ENCODE peak calls at places on chromosomes 16 and 17, in ten cellular contexts. C, U, P, G, N, K, O, J, D and V are unnamed samples. For H3K4me1 and H3K36me3, the result is how much of the 10 kb centered on the place peaks cover.

GRCh38 chr17:40290629-40291296 is 3.1 kb downstream of the CDC6 start:
- DNase-seq in C (peak), U (peak), P (peak), G (no peak), N (no peak), K (peak), O (peak), J (no peak), D (no peak), V (no peak)

GRCh38 chr16:64356267-64356666 is 765.6 kb downstream of the CDH11 start:
- DNase-seq in C (no peak), U (peak), P (no peak), G (no peak), N (no peak), K (peak), O (no peak), J (no peak), D (no peak), V (no peak)

GRCh38 chr17:78751447-78752067 is 30.5 kb downstream of the CYTH1 start:
- DNase-seq in C (no peak), U (no peak), P (no peak), G (no peak), N (no peak), K (no peak), O (no peak), J (no peak), D (no peak), V (no peak)

GRCh38 chr16:77938913-77939312 is 83.4 kb upstream of the CLEC3A start:
- DNase-seq in C (no peak), U (no peak), P (no peak), G (no peak), N (no peak), K (no peak), O (no peak), J (no peak), D (no peak), V (no peak)

GRCh38 chr16:29765167-29766032 is 12.7 kb upstream of the ZG16 start:
- DNase-seq in C (no peak), U (no peak), P (peak), G (no peak), N (no peak), K (no peak), O (no peak), J (no peak), D (no peak), V (peak)

GRCh38 chr16:88466175-88466862 is 13.2 kb downstream of the ZFPM1 start:
- DNase-seq in C (no peak), U (no peak), P (no peak), G (no peak), N (no peak), K (no peak), O (no peak), J (no peak), D (no peak), V (no peak)

GRCh38 chr17:76789235-76789788 is 51.4 kb downstream of the MFSD11 start:
- DNase-seq in C (peak), U (no peak), P (no peak), G (no peak), N (no peak), K (no peak), O (peak), J (no peak), D (no peak), V (no peak)

GRCh38 chr16:30969246-30969842 is 11.8 kb downstream of the SETD1A start:
- DNase-seq in C (no peak), U (no peak), P (no peak), G (no peak), N (no peak), K (no peak), O (no peak), J (no peak), D (no peak), V (no peak)

GRCh38 chr17:17447264-17447663 is 29.5 kb upstream of the MED9 start:
- DNase-seq in C (no peak), U (no peak), P (no peak), G (no peak), N (no peak), K (peak), O (no peak), J (no peak), D (no peak), V (no peak)

GRCh38 chr16:22232277-22233049 is 26.4 kb downstream of the EEF2K start:
- DNase-seq in C (no peak), U (peak), P (peak), G (no peak), N (no peak), K (peak), O (no peak), J (peak), D (no peak), V (peak)

GRCh38 chr16:67244387-67245188 is 2.7 kb downstream of the FHOD1 start:
- DNase-seq in C (no peak), U (peak), P (peak), G (peak), N (peak), K (peak), O (peak), J (peak), D (peak), V (peak)

GRCh38 chr16:85566502-85567100 is 46.5 kb upstream of the GSE1 start:
- DNase-seq in C (no peak), U (no peak), P (peak), G (no peak), N (no peak), K (no peak), O (peak), J (no peak), D (no peak), V (no peak)

GRCh38 chr16:86970279-86970678 is 346.9 kb downstream of the C16orf95 start:
- DNase-seq in C (no peak), U (no peak), P (no peak), G (no peak), N (no peak), K (no peak), O (no peak), J (no peak), D (no peak), V (no peak)

GRCh38 chr17:72931163-72931562 is 161.3 kb downstream of the SLC39A11 start:
- DNase-seq in C (no peak), U (no peak), P (no peak), G (no peak), N (no peak), K (no peak), O (no peak), J (no peak), D (no peak), V (no peak)

GRCh38 chr16:66740533-66740932 is 10.9 kb downstream of the DYNC1LI2 start:
- DNase-seq in C (no peak), U (no peak), P (peak), G (no peak), N (no peak), K (peak), O (no peak), J (no peak), D (no peak), V (peak)

GRCh38 chr17:76485569-76485968 is 15.7 kb downstream of the RHBDF2 start:
- DNase-seq in C (no peak), U (no peak), P (no peak), G (no peak), N (peak), K (peak), O (no peak), J (no peak), D (no peak), V (peak)

GRCh38 chr17:31919802-31920525 is 16.8 kb upstream of the SUZ12 start:
- DNase-seq in C (no peak), U (peak), P (no peak), G (no peak), N (no peak), K (peak), O (no peak), J (no peak), D (no peak), V (no peak)

GRCh38 chr16:75105306-75106061 is 11.1 kb downstream of the LDHD start:
- DNase-seq in C (peak), U (peak), P (peak), G (peak), N (peak), K (peak), O (no peak), J (no peak), D (no peak), V (peak)

GRCh38 chr16:13036600-13036999 is 135.2 kb downstream of the SHISA9 start:
- DNase-seq in C (no peak), U (peak), P (peak), G (peak), N (no peak), K (peak), O (peak), J (no peak), D (no peak), V (no peak)

GRCh38 chr16:80594756-80595155 is 54.0 kb downstream of the DYNLRB2 start:
- DNase-seq in C (no peak), U (peak), P (no peak), G (no peak), N (no peak), K (peak), O (no peak), J (no peak), D (no peak), V (no peak)

GRCh38 chr17:74513987-74514631 is 17.2 kb downstream of the CD300LB start:
- DNase-seq in C (no peak), U (peak), P (no peak), G (no peak), N (peak), K (peak), O (peak), J (peak), D (no peak), V (no peak)

GRCh38 chr16:77660311-77660710 is 62.0 kb upstream of the NUDT7 start:
- DNase-seq in C (peak), U (peak), P (no peak), G (no peak), N (no peak), K (peak), O (peak), J (no peak), D (no peak), V (no peak)

GRCh38 chr16:4891886-4892216 is 44.6 kb downstream of the UBN1 start:
- DNase-seq in C (no peak), U (no peak), P (no peak), G (no peak), N (no peak), K (peak), O (no peak), J (no peak), D (no peak), V (no peak)

GRCh38 chr17:27650836-27651235 is 19.8 kb downstream of the LGALS9 start:
- DNase-seq in C (no peak), U (no peak), P (no peak), G (no peak), N (no peak), K (no peak), O (no peak), J (no peak), D (no peak), V (no peak)

GRCh38 chr17:11492511-11492910 is 105.8 kb upstream of the DNAH9 start:
- DNase-seq in C (no peak), U (no peak), P (no peak), G (no peak), N (no peak), K (no peak), O (no peak), J (no peak), D (no peak), V (no peak)

GRCh38 chr17:2337152-2337810 is at the start of gene SGSM2:
- DNase-seq in C (peak), U (peak), P (peak), G (peak), N (no peak), K (peak), O (peak), J (no peak), D (peak), V (peak)

GRCh38 chr16:9557266-9557665 is 465.8 kb downstream of the HAPSTR1 start:
- DNase-seq in C (no peak), U (no peak), P (no peak), G (no peak), N (no peak), K (no peak), O (no peak), J (no peak), D (no peak), V (no peak)

GRCh38 chr17:82869536-82869935 is 29.7 kb upstream of the ZNF750 start:
- DNase-seq in C (no peak), U (no peak), P (no peak), G (no peak), N (no peak), K (no peak), O (no peak), J (no peak), D (no peak), V (peak)

GRCh38 chr17:82867763-82868325 is 28.0 kb upstream of the ZNF750 start:
- DNase-seq in C (no peak), U (no peak), P (no peak), G (no peak), N (no peak), K (no peak), O (no peak), J (no peak), D (no peak), V (no peak)

GRCh38 chr17:82870541-82870940 is 30.7 kb upstream of the ZNF750 start:
- DNase-seq in C (no peak), U (no peak), P (no peak), G (no peak), N (no peak), K (no peak), O (no peak), J (no peak), D (no peak), V (peak)

GRCh38 chr17:82870091-82870491 is 30.3 kb upstream of the ZNF750 start:
- DNase-seq in C (no peak), U (no peak), P (no peak), G (no peak), N (no peak), K (no peak), O (no peak), J (no peak), D (no peak), V (peak)

DNA sequence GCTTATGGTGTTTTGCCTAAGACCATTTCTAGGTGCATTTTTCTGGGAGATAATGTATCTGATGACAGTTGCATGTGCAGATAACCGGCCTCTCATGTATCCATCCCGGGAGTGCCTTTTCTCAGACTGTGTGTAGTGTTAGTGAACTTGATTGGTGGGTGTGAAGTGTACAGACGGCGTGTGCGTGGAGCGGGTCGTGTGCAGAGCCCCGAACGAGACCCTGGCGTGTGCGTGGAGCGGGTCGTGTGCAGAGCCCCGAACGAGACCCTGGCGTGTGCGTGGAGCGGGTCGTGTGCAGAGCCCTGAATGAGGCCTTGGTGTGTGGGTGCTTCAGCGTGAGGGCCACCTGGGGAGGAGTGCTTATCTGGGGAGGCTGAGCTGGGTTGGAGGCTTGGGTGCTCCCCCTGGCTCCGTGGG is 28.9 kb upstream of the ZNF750 start:
- DNase-seq in C (no peak), U (no peak), P (no peak), G (no peak), N (no peak), K (no peak), O (no peak), J (no peak), D (no peak), V (no peak)
- H3K4me1 ChIP-seq in C (under half), U (under half), P (under half), G (half or more), N (under half), K (under half), O (under half), J (under half), D (under half), V (under half)

GRCh38 chr17:64774888-64775600 is 112.9 kb upstream of the SMURF2 start:
- DNase-seq in C (no peak), U (no peak), P (no peak), G (no peak), N (no peak), K (no peak), O (no peak), J (no peak), D (no peak), V (no peak)
- H3K4me3 ChIP-seq in C (no peak), U (no peak), P (no peak), G (no peak), N (no peak), K (no peak), O (no peak), J (no peak), D (no peak), V (no peak)

GRCh38 chr17:4678448-4679026 is 25.4 kb downstream of the PELP1 start:
- DNase-seq in C (peak), U (peak), P (no peak), G (no peak), N (no peak), K (peak), O (peak), J (no peak), D (no peak), V (no peak)
- H3K36me3 ChIP-seq in C (under half), U (half or more), P (under half), G (half or more), N (half or more), K (under half), O (under half), J (under half), D (under half), V (under half)

GRCh38 chr16:2171601-2172178 is 16.1 kb downstream of the TRAF7 start:
- DNase-seq in C (no peak), U (no peak), P (no peak), G (no peak), N (no peak), K (no peak), O (no peak), J (no peak), D (no peak), V (no peak)
- H3K4me1 ChIP-seq in C (under half), U (under half), P (under half), G (under half), N (under half), K (under half), O (under half), J (under half), D (under half), V (under half)

GRCh38 chr16:84368327-84368996 is at the start of gene ATP2C2:
- DNase-seq in C (peak), U (no peak), P (peak), G (no peak), N (no peak), K (no peak), O (peak), J (peak), D (no peak), V (peak)
- H3K4me3 ChIP-seq in C (no peak), U (no peak), P (peak), G (no peak), N (no peak), K (no peak), O (peak), J (no peak), D (no peak), V (peak)